ENCODE peak calls at places on chromosomes 16 and 17, in four cellular contexts. O, B, V and R are unnamed samples.

GRCh38 chr16:21301168-21301894 is 23.2 kb upstream of the CRYM start:
- DNase-seq in O (peak; percentile 88), B (peak; percentile 66), V (peak; percentile 93), R (peak; percentile 90)

GRCh38 chr17:82458130-82458884 is at the start of gene NARF:
- DNase-seq in O (peak; percentile 99), B (peak; percentile 87), V (peak; percentile 99), R (peak; percentile 98)

GRCh38 chr17:6496636-6497441 is 52.6 kb downstream of the PIMREG start:
- DNase-seq in O (no peak), B (no peak), V (no peak), R (no peak)

GRCh38 chr17:77854083-77854758 is 104.3 kb upstream of the TNRC6C start:
- DNase-seq in O (no peak), B (no peak), V (no peak), R (no peak)

GRCh38 chr16:16988963-16989362 is 481.8 kb downstream of the XYLT1 start:
- DNase-seq in O (no peak), B (peak; percentile 17), V (no peak), R (no peak)

GRCh38 chr16:24203675-24204074 is 52.5 kb upstream of the CACNG3 start:
- DNase-seq in O (no peak), B (peak; percentile 19), V (no peak), R (no peak)

GRCh38 chr17:83182620-83183063 is 103.2 kb downstream of the METRNL start:
- DNase-seq in O (no peak), B (no peak), V (no peak), R (no peak)

GRCh38 chr17:30401097-30401496 is 22.4 kb downstream of the CPD start:
- DNase-seq in O (no peak), B (no peak), V (no peak), R (no peak)

GRCh38 chr16:75192606-75193264 is 14.2 kb downstream of the CTRB2 start:
- DNase-seq in O (peak; percentile 25), B (no peak), V (no peak), R (no peak)

GRCh38 chr17:68437979-68438877 is 19.1 kb downstream of the WIPI1 start:
- DNase-seq in O (peak; percentile 80), B (no peak), V (no peak), R (peak; percentile 28)

GRCh38 chr17:71633391-71633849 is 487.4 kb upstream of the SOX9 start:
- DNase-seq in O (no peak), B (no peak), V (peak; percentile 52), R (no peak)

GRCh38 chr16:83102336-83102735 is 475.6 kb downstream of the CDH13 start:
- DNase-seq in O (no peak), B (no peak), V (no peak), R (no peak)

GRCh38 chr17:80941743-80942211 is 49.9 kb upstream of the CHMP6 start:
- DNase-seq in O (no peak), B (no peak), V (no peak), R (no peak)

GRCh38 chr16:56362057-56362655 is 63.2 kb downstream of the AMFR start:
- DNase-seq in O (no peak), B (no peak), V (no peak), R (no peak)

GRCh38 chr17:65954148-65954449 is 237.8 kb downstream of the CEP112 start:
- DNase-seq in O (no peak), B (no peak), V (no peak), R (no peak)

GRCh38 chr16:14486520-14487303 is 143.3 kb downstream of the PARN start:
- DNase-seq in O (peak; percentile 98), B (no peak), V (peak; percentile 93), R (peak; percentile 84)

GRCh38 chr17:44362964-44363612 is 565 bp downstream of the FAM171A2 start:
- DNase-seq in O (no peak), B (no peak), V (no peak), R (peak; percentile 83)

GRCh38 chr17:58331815-58332719 is 3.5 kb upstream of the TSPOAP1 start:
- DNase-seq in O (no peak), B (peak; percentile 92), V (no peak), R (peak; percentile 98)

GRCh38 chr17:37079735-37080134 is 131.0 kb downstream of the AATF start:
- DNase-seq in O (no peak), B (no peak), V (no peak), R (no peak)

GRCh38 chr16:13036600-13036999 is 135.2 kb downstream of the SHISA9 start:
- DNase-seq in O (peak; percentile 43), B (no peak), V (peak; percentile 30), R (peak; percentile 37)

DNA sequence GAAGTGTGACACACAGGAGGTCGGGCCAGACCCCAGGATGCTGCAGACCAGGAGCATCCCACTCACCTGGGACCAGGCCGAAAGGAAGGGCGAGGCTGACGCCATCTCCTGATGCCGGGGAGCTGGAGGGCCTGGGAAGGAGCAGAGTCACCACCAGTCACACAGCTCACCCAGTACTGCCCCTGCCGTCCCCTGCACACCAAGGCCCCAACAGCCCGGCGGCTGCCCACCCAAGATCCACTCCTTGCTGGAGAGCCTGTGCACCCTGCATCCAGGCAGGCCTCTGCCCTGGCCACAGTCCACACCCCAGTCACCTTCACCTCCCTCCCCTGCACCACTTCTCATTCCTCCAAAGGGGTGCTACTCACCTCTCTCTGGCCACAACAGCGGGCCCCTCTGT is 4.8 kb downstream of the ZNF500 start:
- DNase-seq in O (no peak), B (no peak), V (no peak), R (no peak)
- TF ChIP-seq JUNB in O (no peak), B (no peak), V (no peak), R (no peak)

GRCh38 chr17:76811028-76811427 is 57.2 kb upstream of the MGAT5B start:
- DNase-seq in O (no peak), B (no peak), V (no peak), R (no peak)
- TF ChIP-seq KDM1A in O (no peak), B (no peak), V (no peak), R (no peak)

GRCh38 chr16:50880926-50881325 is 139.0 kb downstream of the CYLD start:
- DNase-seq in O (no peak), B (no peak), V (no peak), R (no peak)

GRCh38 chr16:50878536-50878935 is 136.7 kb downstream of the CYLD start:
- DNase-seq in O (no peak), B (no peak), V (no peak), R (no peak)

GRCh38 chr16:50879873-50880695 is 138.2 kb downstream of the CYLD start:
- DNase-seq in O (no peak), B (no peak), V (peak; percentile 6), R (no peak)

GRCh38 chr16:50878966-50879615 is 137.2 kb downstream of the CYLD start:
- DNase-seq in O (no peak), B (no peak), V (no peak), R (peak; percentile 30)

DNA sequence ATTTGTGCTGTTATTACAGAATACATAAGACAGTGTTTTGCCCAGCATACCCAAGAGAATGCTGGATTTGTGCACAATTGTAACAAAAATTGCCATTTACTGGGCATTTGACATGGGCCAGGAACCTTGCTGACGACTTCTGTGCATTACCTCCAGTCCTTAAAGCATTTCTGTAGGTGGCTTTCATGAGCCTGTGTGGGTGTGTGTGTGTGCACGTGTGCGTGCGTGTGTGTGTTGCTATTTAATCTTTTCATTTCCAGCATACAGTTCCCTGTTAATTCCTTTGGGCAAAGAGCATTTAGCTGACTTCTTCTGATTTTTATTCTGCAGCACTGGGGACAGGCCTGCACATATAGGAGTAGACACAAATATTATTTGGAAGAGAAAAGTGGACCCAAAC is 134.4 kb downstream of the CYLD start:
- DNase-seq in O (no peak), B (no peak), V (no peak), R (no peak)
- TF ChIP-seq JUNB in O (no peak), B (no peak), V (no peak), R (no peak)

DNA sequence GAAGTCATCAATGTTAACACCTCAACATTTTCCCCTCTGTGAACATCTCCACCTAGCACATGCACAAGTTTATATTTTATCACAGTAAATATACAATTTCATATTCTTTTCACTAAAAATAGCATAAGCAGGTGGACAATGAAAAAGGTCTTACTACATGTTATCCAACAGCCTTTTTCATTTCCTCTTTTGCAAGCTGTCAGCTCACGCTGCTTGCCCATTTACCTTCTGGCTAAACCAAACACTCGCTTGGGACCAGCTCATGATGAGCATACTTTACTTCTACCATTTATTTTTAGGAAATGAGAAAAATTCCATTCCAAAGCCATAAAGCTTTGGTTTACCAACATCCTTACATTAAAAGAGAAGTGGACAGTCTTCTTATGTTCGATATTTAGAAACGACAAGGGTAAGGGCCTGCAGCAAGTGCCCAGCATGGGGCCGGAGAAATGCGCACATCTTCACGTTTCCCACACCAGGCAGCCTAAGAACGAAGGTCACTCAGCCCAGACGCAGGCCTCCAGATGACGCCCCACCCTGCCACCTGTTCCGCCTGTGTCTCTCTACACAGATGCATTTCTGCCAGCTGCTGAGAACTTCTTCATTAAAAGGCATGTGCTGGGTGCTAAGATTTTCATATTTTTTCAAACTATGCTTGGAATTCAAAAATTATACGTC is 13.9 kb downstream of the SNN start:
- DNase-seq in O (no peak), B (no peak), V (no peak), R (no peak)
- TF ChIP-seq KDM1A in O (no peak), B (no peak), V (no peak), R (no peak)